ENCODE peak calls at places on chromosomes 16 and 17, in seven cellular contexts. One of them, this sample, is unnamed.

GRCh38 chr17:51362818-51363598 is 102.7 kb downstream of the UTP18 start:
- DNase-seq in HL-60: no peak
- DNase-seq in AG04450: no peak
- DNase-seq in hypothalamus: no peak
- DNase-seq in GM04504: no peak
- DNase-seq in RWPE1: peak; percentile 14
- DNase-seq in KBM-7: no peak
- DNase-seq in this sample: peak; percentile 36

GRCh38 chr17:82110298-82110697 is 12.3 kb upstream of the FASN start:
- DNase-seq in HL-60: no peak
- DNase-seq in AG04450: no peak
- DNase-seq in hypothalamus: no peak
- DNase-seq in GM04504: no peak
- DNase-seq in RWPE1: peak; percentile 92
- DNase-seq in KBM-7: no peak
- DNase-seq in this sample: no peak

GRCh38 chr16:49312389-49312990 is 30.9 kb upstream of the CBLN1 start:
- DNase-seq in HL-60: no peak
- DNase-seq in AG04450: no peak
- DNase-seq in hypothalamus: no peak
- DNase-seq in GM04504: no peak
- DNase-seq in RWPE1: no peak
- DNase-seq in KBM-7: no peak
- DNase-seq in this sample: no peak

GRCh38 chr17:81109957-81110356 is 55.4 kb upstream of the PVALEF start:
- DNase-seq in HL-60: no peak
- DNase-seq in AG04450: no peak
- DNase-seq in hypothalamus: no peak
- DNase-seq in GM04504: no peak
- DNase-seq in RWPE1: no peak
- DNase-seq in KBM-7: no peak
- DNase-seq in this sample: no peak

GRCh38 chr17:78779848-78780247 is 2.2 kb downstream of the CYTH1 start:
- DNase-seq in HL-60: no peak
- DNase-seq in AG04450: no peak
- DNase-seq in hypothalamus: no peak
- DNase-seq in GM04504: no peak
- DNase-seq in RWPE1: no peak
- DNase-seq in KBM-7: no peak
- DNase-seq in this sample: no peak

GRCh38 chr16:11752856-11753255 is 10.2 kb upstream of the TXNDC11 start:
- DNase-seq in HL-60: no peak
- DNase-seq in AG04450: no peak
- DNase-seq in hypothalamus: no peak
- DNase-seq in GM04504: no peak
- DNase-seq in RWPE1: no peak
- DNase-seq in KBM-7: no peak
- DNase-seq in this sample: no peak

GRCh38 chr16:73057369-73058210 is 9.7 kb upstream of the ZFHX3 start:
- DNase-seq in HL-60: no peak
- DNase-seq in AG04450: no peak
- DNase-seq in hypothalamus: no peak
- DNase-seq in GM04504: no peak
- DNase-seq in RWPE1: no peak
- DNase-seq in KBM-7: peak; percentile 34
- DNase-seq in this sample: no peak

GRCh38 chr17:77332981-77333685 is 192.4 kb downstream of the SEC14L1 start:
- DNase-seq in HL-60: no peak
- DNase-seq in AG04450: no peak
- DNase-seq in hypothalamus: no peak
- DNase-seq in GM04504: peak; percentile 93
- DNase-seq in RWPE1: peak; percentile 65
- DNase-seq in KBM-7: no peak
- DNase-seq in this sample: no peak

GRCh38 chr16:85395913-85396878 is 216.9 kb upstream of the GSE1 start:
- DNase-seq in HL-60: no peak
- DNase-seq in AG04450: no peak
- DNase-seq in hypothalamus: no peak
- DNase-seq in GM04504: peak; percentile 10
- DNase-seq in RWPE1: peak; percentile 76
- DNase-seq in KBM-7: no peak
- DNase-seq in this sample: no peak

GRCh38 chr17:45052052-45052772 is 780 bp upstream of the DCAKD start:
- DNase-seq in HL-60: peak; percentile 72
- DNase-seq in AG04450: no peak
- DNase-seq in hypothalamus: no peak
- DNase-seq in GM04504: no peak
- DNase-seq in RWPE1: no peak
- DNase-seq in KBM-7: peak; percentile 75
- DNase-seq in this sample: no peak

GRCh38 chr16:23252310-23252709 is 49.8 kb upstream of the SCNN1B start:
- DNase-seq in HL-60: no peak
- DNase-seq in AG04450: no peak
- DNase-seq in hypothalamus: no peak
- DNase-seq in GM04504: no peak
- DNase-seq in RWPE1: no peak
- DNase-seq in KBM-7: peak; percentile 28
- DNase-seq in this sample: no peak

GRCh38 chr17:17328251-17328650 is 25.1 kb downstream of the NT5M start:
- DNase-seq in HL-60: no peak
- DNase-seq in AG04450: no peak
- DNase-seq in hypothalamus: no peak
- DNase-seq in GM04504: no peak
- DNase-seq in RWPE1: no peak
- DNase-seq in KBM-7: no peak
- DNase-seq in this sample: no peak

GRCh38 chr16:15611610-15612009 is 31.3 kb downstream of the MARF1 start:
- DNase-seq in HL-60: no peak
- DNase-seq in AG04450: no peak
- DNase-seq in hypothalamus: no peak
- DNase-seq in GM04504: no peak
- DNase-seq in RWPE1: no peak
- DNase-seq in KBM-7: no peak
- DNase-seq in this sample: no peak

GRCh38 chr16:89357055-89357454 is 133.3 kb downstream of the ANKRD11 start:
- DNase-seq in HL-60: no peak
- DNase-seq in AG04450: no peak
- DNase-seq in hypothalamus: no peak
- DNase-seq in GM04504: no peak
- DNase-seq in RWPE1: peak; percentile 59
- DNase-seq in KBM-7: no peak
- DNase-seq in this sample: no peak

GRCh38 chr16:10466861-10467260 is 81.0 kb downstream of the ATF7IP2 start:
- DNase-seq in HL-60: no peak
- DNase-seq in AG04450: no peak
- DNase-seq in hypothalamus: no peak
- DNase-seq in GM04504: no peak
- DNase-seq in RWPE1: no peak
- DNase-seq in KBM-7: no peak
- DNase-seq in this sample: no peak

GRCh38 chr16:89052824-89053724 is 40.6 kb upstream of the ACSF3 start:
- DNase-seq in HL-60: peak; percentile 33
- DNase-seq in AG04450: no peak
- DNase-seq in hypothalamus: no peak
- DNase-seq in GM04504: no peak
- DNase-seq in RWPE1: peak; percentile 66
- DNase-seq in KBM-7: peak; percentile 81
- DNase-seq in this sample: peak; percentile 92

GRCh38 chr16:19294156-19294649 is 8.7 kb downstream of the CLEC19A start:
- DNase-seq in HL-60: peak; percentile 28
- DNase-seq in AG04450: no peak
- DNase-seq in hypothalamus: peak; percentile 33
- DNase-seq in GM04504: no peak
- DNase-seq in RWPE1: no peak
- DNase-seq in KBM-7: no peak
- DNase-seq in this sample: no peak

GRCh38 chr16:13939821-13940220 is 19.9 kb downstream of the ERCC4 start:
- DNase-seq in HL-60: no peak
- DNase-seq in AG04450: no peak
- DNase-seq in hypothalamus: no peak
- DNase-seq in GM04504: no peak
- DNase-seq in RWPE1: no peak
- DNase-seq in KBM-7: no peak
- DNase-seq in this sample: no peak